ENCODE peak calls at places on chromosome 22, in six cellular contexts. W is lung, K is lower lobe of right lung, M is cardiac muscle cell, B is pancreas, X is A549. S is an unnamed sample. For H3K4me1, the result is how much of the 10 kb centered on the place peaks cover.

GRCh38 chr22:35514366-35514765 is 26.3 kb upstream of the RASD2 start:
- DNase-seq in W (no peak), K (no peak), M (no peak), B (no peak), X (no peak), S (no peak)

GRCh38 chr22:30027169-30027568 is 53.1 kb upstream of the HORMAD2 start:
- DNase-seq in W (no peak), K (peak), M (no peak), B (no peak), X (peak), S (no peak)

GRCh38 chr22:23175817-23176644 is 4.3 kb upstream of the BCR start:
- DNase-seq in W (no peak), K (no peak), M (no peak), B (no peak), X (no peak), S (no peak)

GRCh38 chr22:47057916-47058585 is 295.6 kb downstream of the TBC1D22A start:
- DNase-seq in W (no peak), K (peak), M (no peak), B (no peak), X (no peak), S (no peak)

GRCh38 chr22:27241430-27242110 is 560.0 kb downstream of the MN1 start:
- DNase-seq in W (no peak), K (no peak), M (peak), B (peak), X (no peak), S (no peak)

GRCh38 chr22:39900306-39901227 is at the start of gene GRAP2:
- DNase-seq in W (no peak), K (no peak), M (no peak), B (no peak), X (no peak), S (peak)

GRCh38 chr22:44698531-44699421 is 3.2 kb upstream of the PRR5 start:
- DNase-seq in W (no peak), K (no peak), M (peak), B (no peak), X (no peak), S (no peak)

GRCh38 chr22:37233751-37234631 is 10.1 kb downstream of the RAC2 start:
- DNase-seq in W (no peak), K (peak), M (peak), B (no peak), X (no peak), S (no peak)

GRCh38 chr22:45977003-45977395 is at the start of gene WNT7B:
- DNase-seq in W (peak), K (peak), M (no peak), B (no peak), X (peak), S (no peak)

GRCh38 chr22:35599364-35599763 is 17.8 kb downstream of the MB start:
- DNase-seq in W (no peak), K (no peak), M (no peak), B (no peak), X (no peak), S (no peak)

GRCh38 chr22:37060801-37061610 is 9.5 kb downstream of the KCTD17 start:
- DNase-seq in W (no peak), K (no peak), M (no peak), B (no peak), X (no peak), S (no peak)

GRCh38 chr22:37230673-37231405 is 13.2 kb downstream of the RAC2 start:
- DNase-seq in W (no peak), K (peak), M (no peak), B (no peak), X (no peak), S (peak)

GRCh38 chr22:43226368-43226979 is 39.5 kb upstream of the TTLL12 start:
- DNase-seq in W (no peak), K (no peak), M (peak), B (no peak), X (no peak), S (no peak)

GRCh38 chr22:45552580-45553332 is 50.1 kb downstream of the FBLN1 start:
- DNase-seq in W (peak), K (peak), M (peak), B (no peak), X (no peak), S (no peak)

GRCh38 chr22:48045369-48045768 is 1282.9 kb downstream of the TBC1D22A start:
- DNase-seq in W (no peak), K (no peak), M (no peak), B (no peak), X (no peak), S (no peak)

GRCh38 chr22:35303029-35303624 is 3.4 kb downstream of the TOM1 start:
- DNase-seq in W (no peak), K (no peak), M (no peak), B (no peak), X (no peak), S (no peak)

GRCh38 chr22:45460288-45461109 is 42.2 kb upstream of the FBLN1 start:
- DNase-seq in W (no peak), K (no peak), M (peak), B (no peak), X (no peak), S (no peak)

GRCh38 chr22:46673677-46674236 is 53.6 kb downstream of the GRAMD4 start:
- DNase-seq in W (no peak), K (no peak), M (no peak), B (no peak), X (no peak), S (no peak)

DNA sequence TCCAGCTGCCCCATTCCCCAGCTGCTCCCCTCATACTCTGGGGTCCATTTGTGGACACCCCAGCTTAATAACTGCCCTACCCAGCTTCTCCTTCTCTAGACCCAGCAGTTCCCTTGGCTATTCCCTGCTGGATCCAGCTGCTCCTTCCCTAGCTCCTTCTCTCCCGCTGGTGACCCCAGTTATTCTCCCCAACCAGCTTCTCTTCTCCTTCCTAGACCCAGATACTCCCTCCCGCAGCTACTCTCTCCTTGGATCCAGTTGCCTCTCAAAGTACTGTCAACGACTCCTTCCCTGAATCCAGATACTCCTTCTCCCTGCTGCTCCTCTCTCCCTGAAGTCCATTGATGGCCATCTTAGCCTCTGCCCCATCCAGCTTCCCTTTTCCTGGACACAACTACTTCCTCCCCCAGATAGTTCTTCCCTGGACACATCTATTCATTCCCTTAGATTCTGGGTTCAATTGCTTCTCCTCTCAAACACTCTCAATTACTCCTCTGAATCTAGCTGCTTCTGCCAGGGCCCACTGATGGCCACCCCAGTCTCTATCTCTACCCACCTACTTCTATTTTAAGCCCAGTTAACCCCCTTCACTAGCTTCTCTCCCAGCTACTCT is 11.6 kb downstream of the SELENOM start:
- DNase-seq in W (no peak), K (no peak), M (no peak), B (no peak), X (no peak), S (no peak)
- H3K4me1 ChIP-seq in W (under half), K (under half), M (under half), B (under half), X (under half), S (under half)

GRCh38 chr22:17243524-17243923 is 24.3 kb upstream of the ADA2 start:
- DNase-seq in W (no peak), K (peak), M (no peak), B (no peak), X (peak), S (no peak)
- H3K4me1 ChIP-seq in W (under half), K (under half), M (under half), B (under half), X (under half), S (under half)

DNA sequence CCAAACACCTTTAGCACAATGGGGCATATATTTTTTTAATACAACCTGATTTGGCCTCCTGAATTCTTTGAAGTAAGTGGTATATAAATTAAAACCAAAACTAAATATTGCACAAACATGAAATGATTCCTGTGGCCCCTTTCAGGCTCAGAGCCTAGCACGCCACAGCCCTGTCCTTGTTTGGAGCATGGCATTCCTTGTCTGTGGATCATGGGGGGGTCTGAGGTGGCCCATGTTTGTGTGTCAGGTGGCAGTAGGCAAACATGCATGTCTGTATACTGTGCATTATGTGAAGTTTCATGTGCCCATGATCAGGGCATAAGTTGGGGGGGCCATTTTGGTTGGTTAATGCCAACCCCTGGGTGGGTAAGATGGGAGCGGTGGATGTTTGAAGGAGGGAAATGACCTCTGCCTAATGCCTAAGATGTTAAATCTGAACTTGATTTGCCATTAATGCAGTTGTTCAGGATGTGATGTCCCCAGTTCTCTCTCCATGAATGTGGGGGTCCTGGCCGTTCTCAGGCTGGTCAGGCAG is 18.6 kb downstream of the UPB1 start:
- DNase-seq in W (no peak), K (no peak), M (no peak), B (no peak), X (no peak), S (no peak)
- H3K4me1 ChIP-seq in W (under half), K (under half), M (under half), B (under half), X (under half), S (under half)

GRCh38 chr22:19957445-19957844 is 15.8 kb upstream of the TXNRD2 start:
- DNase-seq in W (no peak), K (peak), M (no peak), B (no peak), X (no peak), S (no peak)

GRCh38 chr22:19958083-19959042 is 16.7 kb upstream of the TXNRD2 start:
- DNase-seq in W (no peak), K (peak), M (peak), B (no peak), X (no peak), S (no peak)

GRCh38 chr22:19960491-19961200 is 19.0 kb upstream of the TXNRD2 start:
- DNase-seq in W (no peak), K (peak), M (no peak), B (no peak), X (no peak), S (no peak)

GRCh38 chr22:19959587-19960490 is 18.2 kb upstream of the TXNRD2 start:
- DNase-seq in W (no peak), K (peak), M (no peak), B (no peak), X (no peak), S (no peak)

GRCh38 chr22:19959043-19959586 is 17.5 kb upstream of the TXNRD2 start:
- DNase-seq in W (peak), K (peak), M (peak), B (peak), X (no peak), S (no peak)
- H3K4me1 ChIP-seq in W (under half), K (under half), M (under half), B (under half), X (under half), S (under half)

DNA sequence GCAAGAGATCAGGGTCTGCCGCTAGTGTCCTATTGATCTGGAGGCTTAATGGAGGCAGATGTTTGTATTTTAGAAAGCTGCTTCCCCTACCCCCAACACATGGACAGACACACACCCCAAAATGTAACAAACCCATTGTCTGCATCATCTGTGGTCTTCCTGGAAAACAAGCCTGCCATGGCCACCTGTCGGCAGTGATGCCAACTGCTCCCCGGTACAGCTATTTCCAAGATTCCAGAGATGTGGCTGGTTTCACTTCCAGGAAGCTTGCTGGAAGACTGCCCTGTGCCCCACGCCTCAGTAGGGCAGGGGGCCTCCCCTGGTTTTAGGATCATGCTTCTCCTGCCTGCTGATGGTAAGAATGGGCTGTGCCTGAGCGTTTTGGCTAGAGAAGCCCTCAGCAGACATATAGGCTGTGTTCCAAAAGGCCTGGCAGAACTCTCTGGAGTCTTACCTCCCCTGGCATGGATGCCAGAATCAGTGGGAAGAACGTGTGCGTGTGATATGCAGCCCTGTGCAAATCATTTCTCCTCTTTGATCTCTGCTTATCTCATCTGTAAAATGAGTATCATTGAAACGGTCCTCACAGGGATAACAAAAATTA is 108.6 kb downstream of the FBXO7 start:
- DNase-seq in W (no peak), K (no peak), M (no peak), B (no peak), X (no peak), S (no peak)
- H3K4me1 ChIP-seq in W (under half), K (under half), M (under half), B (under half), X (under half), S (under half)

S was measured in effector memory CD4-positive, alpha-beta T cell.